ENCODE peak calls at places on chromosomes 6 and 20, in five cellular contexts. O, T, V, E and Z are unnamed samples.

GRCh38 chr20:32528291-32528891 is 56.7 kb downstream of the NOL4L start:
- DNase-seq in E (no peak), T (no peak), V (no peak), O (peak), Z (no peak)

GRCh38 chr6:42021847-42022754 is 28.2 kb upstream of the TAF8 start:
- DNase-seq in E (no peak), V (no peak), T (no peak), O (no peak), Z (no peak)

GRCh38 chr6:156848533-156848932 is 71.4 kb downstream of the ARID1B start:
- DNase-seq in V (no peak), E (peak), T (no peak), O (peak), Z (no peak)

GRCh38 chr6:167951781-167952511 is 45.5 kb upstream of the KIF25 start:
- DNase-seq in T (no peak), O (no peak), E (no peak), V (no peak), Z (peak)

GRCh38 chr20:32189691-32190607 is 17.6 kb downstream of the PLAGL2 start:
- DNase-seq in O (peak), V (peak), E (peak), T (no peak), Z (no peak)

GRCh38 chr20:54549523-54550326 is 74.3 kb downstream of the DOK5 start:
- DNase-seq in T (no peak), V (no peak), O (no peak), E (peak), Z (no peak)

GRCh38 chr6:56329296-56330050 is 82.1 kb upstream of the COL21A1 start:
- DNase-seq in O (no peak), V (no peak), E (peak), T (no peak), Z (no peak)

GRCh38 chr20:64168381-64169088 is 4.3 kb downstream of the MYT1 start:
- DNase-seq in E (no peak), T (no peak), O (peak), V (no peak), Z (no peak)

GRCh38 chr6:145561095-145561820 is 174.1 kb downstream of the EPM2A start:
- DNase-seq in E (no peak), O (no peak), V (no peak), T (no peak), Z (no peak)

GRCh38 chr6:159959976-159960384 is 8.9 kb upstream of the IGF2R start:
- DNase-seq in T (no peak), E (peak), V (no peak), O (no peak), Z (no peak)

GRCh38 chr6:37308084-37308817 is 45.5 kb upstream of the RNF8 start:
- DNase-seq in T (no peak), E (peak), O (no peak), V (no peak), Z (no peak)

GRCh38 chr20:1833728-1834726 is 61.2 kb upstream of the SIRPA start:
- DNase-seq in E (no peak), V (no peak), O (no peak), T (no peak), Z (no peak)

GRCh38 chr6:121810346-121811032 is 375.0 kb downstream of the GJA1 start:
- DNase-seq in T (no peak), O (no peak), E (peak), V (no peak), Z (no peak)

GRCh38 chr6:160424256-160424655 is 76.1 kb downstream of the SLC22A3 start:
- DNase-seq in E (no peak), O (no peak), T (no peak), V (no peak), Z (peak)

GRCh38 chr20:35568645-35569044 is 26.8 kb downstream of the ERGIC3 start:
- DNase-seq in V (no peak), O (peak), T (peak), E (no peak), Z (peak)

GRCh38 chr20:44137210-44137781 is 49.7 kb downstream of the JPH2 start:
- DNase-seq in E (peak), V (no peak), T (no peak), O (no peak), Z (no peak)

GRCh38 chr6:157841211-157841840 is 18.3 kb downstream of the SNX9 start:
- DNase-seq in O (no peak), E (no peak), V (no peak), T (peak), Z (peak)

GRCh38 chr6:122151768-122152167 is 247.7 kb upstream of the HSF2 start:
- DNase-seq in E (no peak), O (no peak), T (no peak), V (no peak), Z (no peak)

GRCh38 chr6:31086788-31087440 is 25.5 kb downstream of the C6orf15 start:
- DNase-seq in E (peak), V (no peak), O (no peak), T (no peak), Z (no peak)

GRCh38 chr6:156864557-156864956 is 87.4 kb downstream of the ARID1B start:
- DNase-seq in V (no peak), E (peak), T (no peak), O (no peak), Z (no peak)

GRCh38 chr20:10239954-10240353 is 21.3 kb downstream of the SNAP25 start:
- DNase-seq in T (peak), V (no peak), O (no peak), E (peak), Z (peak)

GRCh38 chr6:89562114-89562815 is 76.3 kb downstream of the LYRM2 start:
- DNase-seq in O (no peak), V (no peak), T (no peak), E (no peak), Z (no peak)

GRCh38 chr20:52039746-52040145 is 151.8 kb downstream of the ZFP64 start:
- DNase-seq in V (no peak), O (no peak), E (no peak), T (no peak), Z (no peak)

GRCh38 chr6:26311012-26311384 is 54.0 kb upstream of the BTN3A2 start:
- DNase-seq in V (no peak), O (no peak), T (peak), E (peak), Z (peak)

GRCh38 chr20:6956574-6956973 is 189.1 kb downstream of the BMP2 start:
- DNase-seq in T (no peak), E (peak), O (no peak), V (no peak), Z (peak)

GRCh38 chr6:108526739-108527174 is 34.0 kb upstream of the FOXO3 start:
- DNase-seq in V (no peak), E (peak), O (peak), T (no peak), Z (peak)

GRCh38 chr6:108535079-108535742 is 25.5 kb upstream of the FOXO3 start:
- DNase-seq in O (no peak), E (no peak), V (no peak), T (no peak), Z (no peak)

GRCh38 chr6:108528878-108529277 is 31.8 kb upstream of the FOXO3 start:
- DNase-seq in E (no peak), V (no peak), T (no peak), O (no peak), Z (no peak)

GRCh38 chr6:108531332-108531731 is 29.4 kb upstream of the FOXO3 start:
- DNase-seq in E (no peak), O (no peak), T (no peak), V (no peak), Z (no peak)
- TF ChIP-seq CTCF in E (no peak), O (no peak), T (no peak), V (no peak), Z (no peak)

DNA sequence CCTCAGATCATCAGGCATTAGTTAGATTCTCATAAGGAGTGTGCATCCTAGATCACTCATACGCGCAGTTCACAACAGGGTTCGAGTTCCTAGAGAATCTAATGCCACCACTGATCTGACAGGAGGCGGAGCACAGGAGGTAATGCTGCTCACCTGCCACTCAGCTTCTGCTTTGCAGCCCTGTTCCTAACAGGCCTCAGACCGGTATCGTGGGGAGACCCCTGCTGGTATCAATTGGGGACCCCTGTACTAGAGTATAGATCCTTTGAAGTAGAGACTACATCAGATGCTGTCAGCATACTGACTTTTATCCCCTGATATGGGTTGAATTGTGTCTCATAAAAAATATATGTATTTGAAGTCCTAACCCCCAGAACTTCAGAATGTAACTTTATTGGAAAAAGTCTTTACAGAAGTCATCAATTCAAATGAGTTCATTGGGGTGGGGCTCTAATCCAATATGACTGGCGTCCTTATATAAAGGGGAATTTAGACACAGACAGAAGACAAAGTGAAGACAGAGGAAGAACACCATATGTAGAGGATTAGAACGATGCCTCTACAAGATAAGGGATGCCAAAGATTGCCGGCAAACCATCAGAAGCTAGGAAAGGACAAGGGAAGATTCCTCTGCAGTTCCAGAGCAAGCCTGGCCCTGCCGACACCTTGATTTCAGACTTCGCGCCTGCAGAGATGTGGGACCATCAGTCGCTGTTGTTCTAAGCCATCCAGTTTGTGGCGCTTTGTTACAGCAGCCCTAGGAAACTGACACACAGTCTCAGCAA is 104.4 kb upstream of the BTBD3 start:
- DNase-seq in O (no peak), E (no peak), V (no peak), T (no peak), Z (no peak)
- TF ChIP-seq CTCF in O (no peak), E (no peak), V (no peak), T (no peak), Z (no peak)

GRCh38 chr6:51934098-51934497 is 153.3 kb downstream of the PKHD1 start:
- DNase-seq in O (peak), V (no peak), T (peak), E (no peak), Z (peak)
- TF ChIP-seq CTCF in O (peak), V (peak), T (no peak), E (no peak), Z (peak)

GRCh38 chr6:161618816-161619454 is 345.1 kb upstream of the AGPAT4 start:
- DNase-seq in O (peak), V (peak), T (peak), E (peak), Z (peak)
- TF ChIP-seq CTCF in O (peak), V (peak), T (peak), E (peak), Z (peak)